ENCODE peak calls at places on chromosomes 12 and 14, in nine cellular contexts. O is AG04450, B is cardiac muscle cell, S is GM23248, Q is heart left ventricle, Y is ovary, Z is IMR-90, D is neuronal stem cell, W is mammary epithelial cell. C is an unnamed sample.

GRCh38 chr14:91509083-91509877 is 830 bp downstream of the PPP4R3A start:
- DNase-seq in O (no peak), B (peak), S (peak), Q (peak), Y (peak), Z (no peak), D (no peak), W (peak), C (no peak)

GRCh38 chr14:70822706-70823185 is 13.4 kb upstream of the MAP3K9 start:
- DNase-seq in O (no peak), B (peak), S (peak), Q (peak), Y (peak), Z (peak), D (peak), W (no peak), C (no peak)

GRCh38 chr12:14884458-14884878 is 1.2 kb downstream of the MGP start:
- DNase-seq in O (peak), B (peak), S (peak), Q (peak), Y (peak), Z (peak), D (no peak), W (peak), C (peak)

GRCh38 chr12:88206636-88207035 is 64.5 kb downstream of the TMTC3 start:
- DNase-seq in O (peak), B (peak), S (peak), Q (no peak), Y (no peak), Z (peak), D (no peak), W (no peak), C (no peak)

GRCh38 chr12:67826946-67827719 is 162.1 kb upstream of the IFNG-AS1 start:
- DNase-seq in O (no peak), B (peak), S (peak), Q (no peak), Y (no peak), Z (peak), D (no peak), W (peak), C (no peak)

GRCh38 chr14:103091041-103091882 is 3.3 kb upstream of the EXOC3L4 start:
- DNase-seq in O (no peak), B (peak), S (peak), Q (peak), Y (peak), Z (peak), D (peak), W (no peak), C (no peak)

GRCh38 chr12:23337213-23337612 is 612.3 kb downstream of the SOX5 start:
- DNase-seq in O (no peak), B (no peak), S (no peak), Q (no peak), Y (no peak), Z (no peak), D (no peak), W (no peak), C (no peak)

GRCh38 chr12:125161712-125162023 is 96.4 kb downstream of the AACS start:
- DNase-seq in O (no peak), B (no peak), S (no peak), Q (no peak), Y (no peak), Z (no peak), D (no peak), W (no peak), C (no peak)

GRCh38 chr12:110530511-110530910 is 28.4 kb downstream of the RAD9B start:
- DNase-seq in O (no peak), B (no peak), S (no peak), Q (no peak), Y (no peak), Z (no peak), D (no peak), W (no peak), C (no peak)

GRCh38 chr14:50362791-50363733 is 33.6 kb downstream of the CDKL1 start:
- DNase-seq in O (no peak), B (peak), S (peak), Q (no peak), Y (no peak), Z (peak), D (no peak), W (no peak), C (no peak)

GRCh38 chr12:1022032-1022970 is 31.3 kb downstream of the ERC1 start:
- DNase-seq in O (no peak), B (peak), S (no peak), Q (no peak), Y (no peak), Z (no peak), D (no peak), W (no peak), C (no peak)

GRCh38 chr14:68444449-68445168 is 348.3 kb downstream of the ZFP36L1 start:
- DNase-seq in O (no peak), B (peak), S (peak), Q (peak), Y (no peak), Z (peak), D (no peak), W (peak), C (no peak)

GRCh38 chr14:68448379-68448778 is 344.5 kb downstream of the ZFP36L1 start:
- DNase-seq in O (no peak), B (no peak), S (no peak), Q (no peak), Y (no peak), Z (no peak), D (no peak), W (no peak), C (no peak)

GRCh38 chr12:27549231-27549800 is 25.3 kb downstream of the PPFIBP1 start:
- DNase-seq in O (no peak), B (peak), S (peak), Q (no peak), Y (no peak), Z (peak), D (no peak), W (peak), C (peak)

GRCh38 chr12:123075591-123076171 is 75.2 kb downstream of the PITPNM2 start:
- DNase-seq in O (no peak), B (no peak), S (no peak), Q (no peak), Y (peak), Z (no peak), D (peak), W (no peak), C (no peak)

GRCh38 chr12:117986705-117987469 is 18.1 kb upstream of the KSR2 start:
- DNase-seq in O (no peak), B (no peak), S (peak), Q (no peak), Y (no peak), Z (peak), D (no peak), W (peak), C (peak)

GRCh38 chr12:124369055-124369900 is 74.4 kb downstream of the RFLNA start:
- DNase-seq in O (peak), B (peak), S (peak), Q (peak), Y (peak), Z (peak), D (no peak), W (no peak), C (no peak)

GRCh38 chr14:64800000-64800399 is 79.7 kb downstream of the SPTB start:
- DNase-seq in O (no peak), B (peak), S (peak), Q (peak), Y (no peak), Z (peak), D (no peak), W (peak), C (no peak)

GRCh38 chr14:69133206-69134125 is 19.5 kb downstream of the DCAF5 start:
- DNase-seq in O (no peak), B (peak), S (peak), Q (no peak), Y (no peak), Z (peak), D (no peak), W (peak), C (no peak)

GRCh38 chr14:101361044-101361443 is 200.3 kb upstream of the DIO3 start:
- DNase-seq in O (no peak), B (no peak), S (no peak), Q (no peak), Y (no peak), Z (no peak), D (no peak), W (no peak), C (no peak)

GRCh38 chr14:101363261-101363555 is 198.1 kb upstream of the DIO3 start:
- DNase-seq in O (no peak), B (no peak), S (no peak), Q (no peak), Y (no peak), Z (no peak), D (no peak), W (no peak), C (no peak)

GRCh38 chr14:101360045-101360931 is 201.0 kb upstream of the DIO3 start:
- DNase-seq in O (no peak), B (peak), S (peak), Q (no peak), Y (peak), Z (no peak), D (no peak), W (no peak), C (no peak)

GRCh38 chr14:101362529-101363260 is 198.6 kb upstream of the DIO3 start:
- DNase-seq in O (no peak), B (no peak), S (peak), Q (no peak), Y (no peak), Z (no peak), D (no peak), W (no peak), C (no peak)

GRCh38 chr14:101361451-101362433 is 199.6 kb upstream of the DIO3 start:
- DNase-seq in O (no peak), B (no peak), S (no peak), Q (no peak), Y (no peak), Z (no peak), D (no peak), W (no peak), C (no peak)
- H3K27ac ChIP-seq in O (no peak), B (no peak), S (no peak), Q (peak), Y (peak), Z (no peak), D (no peak), W (no peak), C (no peak)

DNA sequence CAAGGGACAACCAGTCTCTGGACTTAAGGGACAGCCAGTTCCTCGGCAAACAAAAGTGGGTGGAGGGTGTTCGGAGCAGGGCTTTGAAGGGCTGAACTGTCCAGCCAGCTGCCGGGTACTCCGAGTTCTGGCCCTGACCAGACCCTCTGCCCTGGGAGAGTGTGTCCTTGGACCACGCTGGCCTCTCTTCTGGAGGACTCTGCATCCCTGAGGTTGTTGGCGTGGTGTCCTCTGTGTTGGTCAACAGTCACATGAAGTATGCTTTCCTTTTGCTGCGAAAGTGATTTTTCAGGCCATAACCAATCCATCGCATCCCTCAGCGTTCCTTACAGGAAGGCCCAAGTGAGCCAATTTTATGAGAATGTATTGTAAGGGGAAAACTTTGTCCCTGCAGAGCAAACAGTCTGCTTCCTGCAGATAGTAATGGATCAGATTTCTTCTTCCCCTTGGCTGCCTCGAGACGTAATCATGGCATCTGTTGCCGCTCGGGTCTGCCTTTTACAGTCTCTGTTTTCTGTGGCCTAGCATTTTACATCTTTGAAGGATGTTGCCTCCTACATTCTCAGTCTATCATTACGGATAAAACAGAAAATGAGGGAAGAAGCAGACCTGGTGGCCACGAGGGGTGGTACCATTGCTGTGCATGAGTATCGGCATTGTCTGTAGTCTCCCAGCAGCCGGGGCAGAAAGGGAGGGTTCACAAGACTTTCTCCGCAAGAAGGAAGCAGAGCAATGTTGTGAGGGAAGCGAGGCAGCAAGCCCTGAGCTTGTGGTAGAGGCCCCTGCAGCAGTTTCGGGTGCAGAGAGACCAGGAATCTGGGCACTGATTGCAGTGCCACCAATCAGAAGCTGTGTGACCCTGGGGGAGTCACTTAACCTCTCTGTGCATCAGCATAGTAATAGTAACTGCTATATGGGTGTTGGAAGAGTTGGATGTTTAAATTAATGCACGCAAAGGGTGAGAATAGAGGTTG is 47.4 kb downstream of the SMIM41 start:
- DNase-seq in O (no peak), B (peak), S (no peak), Q (peak), Y (no peak), Z (peak), D (no peak), W (no peak), C (no peak)
- H3K27ac ChIP-seq in O (peak), B (no peak), S (no peak), Q (peak), Y (no peak), Z (no peak), D (no peak), W (no peak), C (no peak)

GRCh38 chr12:63862187-63863107 is 17.9 kb downstream of the SRGAP1 start:
- DNase-seq in O (no peak), B (no peak), S (peak), Q (peak), Y (no peak), Z (no peak), D (no peak), W (peak), C (peak)

GRCh38 chr12:63864456-63864709 is 19.9 kb downstream of the SRGAP1 start:
- DNase-seq in O (no peak), B (no peak), S (no peak), Q (no peak), Y (no peak), Z (no peak), D (no peak), W (no peak), C (no peak)

GRCh38 chr12:63865448-63865847 is 20.9 kb downstream of the SRGAP1 start:
- DNase-seq in O (no peak), B (no peak), S (no peak), Q (no peak), Y (no peak), Z (no peak), D (no peak), W (no peak), C (no peak)

GRCh38 chr12:63867026-63867425 is 22.5 kb downstream of the SRGAP1 start:
- DNase-seq in O (no peak), B (no peak), S (no peak), Q (no peak), Y (no peak), Z (no peak), D (no peak), W (no peak), C (no peak)

GRCh38 chr12:63863658-63864455 is 19.4 kb downstream of the SRGAP1 start:
- DNase-seq in O (no peak), B (peak), S (no peak), Q (no peak), Y (no peak), Z (peak), D (no peak), W (no peak), C (no peak)
- H3K27ac ChIP-seq in O (no peak), B (no peak), S (no peak), Q (no peak), Y (no peak), Z (no peak), D (no peak), W (no peak), C (no peak)

GRCh38 chr12:8080131-8080530 is 1.9 kb upstream of the NECAP1 start:
- DNase-seq in O (no peak), B (no peak), S (no peak), Q (no peak), Y (no peak), Z (no peak), D (no peak), W (no peak), C (no peak)

GRCh38 chr12:8078916-8079315 is 3.2 kb upstream of the NECAP1 start:
- DNase-seq in O (no peak), B (no peak), S (no peak), Q (no peak), Y (no peak), Z (no peak), D (no peak), W (no peak), C (no peak)

GRCh38 chr12:8078400-8078799 is 3.7 kb upstream of the NECAP1 start:
- DNase-seq in O (peak), B (peak), S (peak), Q (no peak), Y (no peak), Z (peak), D (peak), W (peak), C (no peak)

GRCh38 chr12:8081228-8081920 is 700 bp upstream of the NECAP1 start:
- DNase-seq in O (no peak), B (no peak), S (peak), Q (no peak), Y (no peak), Z (no peak), D (no peak), W (peak), C (no peak)

DNA sequence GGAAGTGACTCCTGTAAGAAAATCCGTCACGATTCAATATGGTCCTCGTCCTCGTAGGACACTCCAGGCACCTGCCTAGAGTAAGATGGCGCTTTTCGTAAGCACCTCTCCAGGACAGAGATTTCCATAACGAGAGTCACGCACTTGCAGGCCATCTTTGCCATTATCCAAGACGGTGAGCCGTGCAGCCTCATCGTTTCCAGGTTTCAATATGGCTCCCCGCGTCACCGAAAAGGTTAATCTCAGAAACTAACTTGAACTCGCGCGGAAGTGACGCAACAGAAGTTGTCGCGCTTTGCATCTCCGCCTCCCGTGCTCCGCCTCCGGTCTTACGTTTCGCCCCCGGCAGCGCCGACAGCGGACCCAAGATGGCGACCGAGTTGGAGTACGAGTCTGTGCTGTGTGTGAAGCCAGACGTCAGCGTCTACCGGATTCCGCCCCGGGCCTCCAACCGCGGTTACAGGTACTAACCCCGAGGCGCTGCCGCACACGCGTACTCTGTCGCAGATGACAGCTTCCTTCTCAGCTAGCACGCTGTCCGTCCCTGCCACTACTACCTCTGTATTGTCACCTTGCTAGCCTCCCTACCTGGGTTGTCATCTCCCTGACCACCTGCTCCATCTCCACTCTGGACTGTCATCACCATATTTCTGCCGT is at the start of gene NECAP1:
- DNase-seq in O (peak), B (peak), S (peak), Q (peak), Y (peak), Z (peak), D (peak), W (peak), C (peak)
- H3K27ac ChIP-seq in O (peak), B (peak), S (peak), Q (peak), Y (peak), Z (peak), D (peak), W (peak), C (peak)

GRCh38 chr14:24313912-24314311 is 2.6 kb downstream of the LTB4R start:
- DNase-seq in O (no peak), B (no peak), S (no peak), Q (peak), Y (no peak), Z (no peak), D (no peak), W (no peak), C (no peak)
- H3K27ac ChIP-seq in O (no peak), B (no peak), S (no peak), Q (no peak), Y (no peak), Z (no peak), D (no peak), W (no peak), C (no peak)

DNA sequence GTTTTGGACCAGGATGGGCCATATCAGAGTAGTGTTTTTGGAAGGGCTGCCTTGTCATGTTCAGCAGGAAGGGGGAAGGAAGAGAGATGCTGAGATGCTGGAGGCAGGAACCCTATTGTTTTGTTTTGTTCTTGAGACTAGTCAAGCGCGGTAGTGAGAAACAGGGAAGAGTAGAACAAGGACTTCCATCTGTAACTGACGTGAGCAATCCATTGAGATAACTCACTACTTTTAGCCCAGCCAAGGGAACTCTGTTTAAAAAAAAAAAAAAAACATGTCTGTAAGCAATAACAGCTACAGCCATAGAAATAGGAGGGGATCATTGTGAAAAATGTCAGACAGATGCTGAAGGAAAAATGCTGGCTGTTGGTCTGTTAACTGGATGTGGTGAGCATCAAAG is 34.0 kb downstream of the CD9 start:
- DNase-seq in O (no peak), B (no peak), S (peak), Q (no peak), Y (no peak), Z (peak), D (no peak), W (no peak), C (no peak)
- H3K27ac ChIP-seq in O (no peak), B (no peak), S (no peak), Q (peak), Y (no peak), Z (no peak), D (no peak), W (no peak), C (no peak)

GRCh38 chr14:95329941-95330340 is 10.2 kb upstream of the CLMN start:
- DNase-seq in O (no peak), B (no peak), S (no peak), Q (no peak), Y (no peak), Z (no peak), D (no peak), W (no peak), C (no peak)
- H3K27ac ChIP-seq in O (no peak), B (no peak), S (no peak), Q (no peak), Y (no peak), Z (no peak), D (no peak), W (peak), C (peak)